ENCODE peak calls at places on chromosomes 16 and 17, in ten cellular contexts. G, V, S, A, Q, H, J, I, N and C are unnamed samples.

GRCh38 chr17:82297280-82297803 is 20.1 kb downstream of the CD7 start:
- DNase-seq in Q (peak; percentile 86), S (peak; percentile 77), J (peak; percentile 93), N (peak; percentile 98), H (no peak), V (peak; percentile 73), I (peak; percentile 97), A (peak; percentile 80), G (peak; percentile 97), C (peak; percentile 86)

GRCh38 chr17:78330570-78331224 is 29.2 kb downstream of the SOCS3 start:
- DNase-seq in S (no peak), V (no peak), H (no peak), A (no peak), Q (no peak), I (peak; percentile 48), J (peak; percentile 44), G (no peak), N (peak; percentile 86), C (no peak)

GRCh38 chr16:49952386-49952785 is 72.6 kb upstream of the CNEP1R1 start:
- DNase-seq in N (no peak), H (no peak), G (no peak), S (no peak), Q (no peak), I (no peak), A (no peak), V (no peak), J (no peak), C (no peak)

GRCh38 chr17:78929908-78930775 is 5.0 kb upstream of the TIMP2 start:
- DNase-seq in S (no peak), J (no peak), I (no peak), V (no peak), N (no peak), Q (peak; percentile 43), H (no peak), G (no peak), A (no peak), C (no peak)

GRCh38 chr16:58074657-58075056 is 49.1 kb downstream of the MMP15 start:
- DNase-seq in Q (no peak), J (no peak), A (no peak), I (no peak), H (no peak), N (no peak), S (no peak), V (no peak), G (no peak), C (no peak)

GRCh38 chr17:8799851-8800212 is 667 bp upstream of the MFSD6L start:
- DNase-seq in H (no peak), V (peak; percentile 41), S (no peak), J (no peak), A (no peak), N (no peak), G (no peak), Q (peak; percentile 39), I (no peak), C (no peak)

GRCh38 chr16:89815639-89816348 is 653 bp downstream of the FANCA start:
- DNase-seq in I (no peak), H (no peak), S (no peak), J (no peak), A (no peak), V (no peak), G (no peak), Q (no peak), N (no peak), C (no peak)

GRCh38 chr17:50203589-50204345 is 2.3 kb upstream of the COL1A1 start:
- DNase-seq in S (no peak), G (no peak), N (no peak), Q (no peak), J (peak; percentile 8), A (no peak), I (peak; percentile 80), V (no peak), H (no peak), C (no peak)

GRCh38 chr17:7613769-7614421 is 802 bp downstream of the FXR2 start:
- DNase-seq in H (no peak), I (no peak), N (no peak), A (no peak), S (no peak), V (no peak), G (no peak), Q (no peak), J (no peak), C (no peak)

GRCh38 chr17:7612294-7612640 is 2.4 kb downstream of the FXR2 start:
- DNase-seq in J (no peak), G (no peak), I (no peak), N (no peak), S (no peak), A (no peak), V (no peak), H (no peak), Q (no peak), C (no peak)

GRCh38 chr17:7615265-7615747 is 609 bp upstream of the FXR2 start:
- DNase-seq in H (no peak), S (no peak), V (no peak), I (no peak), A (no peak), N (no peak), Q (no peak), J (no peak), G (no peak), C (no peak)

GRCh38 chr17:7611635-7612293 is 2.9 kb downstream of the FXR2 start:
- DNase-seq in A (no peak), S (no peak), N (no peak), V (no peak), J (no peak), H (no peak), I (no peak), G (no peak), Q (no peak), C (no peak)

GRCh38 chr17:7614422-7615264 is at the start of gene FXR2:
- DNase-seq in A (peak; percentile 99), N (peak; percentile 100), H (peak; percentile 100), Q (peak; percentile 100), I (peak; percentile 100), G (peak; percentile 100), J (peak; percentile 100), S (peak; percentile 100), V (peak; percentile 100), C (peak; percentile 99)
- TF ChIP-seq POLR2A in A (peak; percentile 77), N (peak; percentile 97), H (peak; percentile 24), Q (peak; percentile 36), I (peak; percentile 95), G (peak; percentile 91), J (peak; percentile 71), S (peak; percentile 87), V (peak; percentile 69), C (peak; percentile 84)

GRCh38 chr17:66906321-66907278 is 57.9 kb upstream of the CACNG4 start:
- DNase-seq in G (peak; percentile 94), J (peak; percentile 83), N (peak; percentile 70), A (peak; percentile 78), Q (peak; percentile 93), S (peak; percentile 82), V (peak; percentile 89), H (peak; percentile 54), I (peak; percentile 71), C (peak; percentile 74)
- H3K27ac ChIP-seq in G (no peak overlapping the region), J (no peak overlapping the region), N (no peak overlapping the region), A (no peak overlapping the region), Q (no peak overlapping the region), S (no peak overlapping the region), V (no peak overlapping the region), H (no peak overlapping the region), I (no peak overlapping the region), C (no peak overlapping the region)

GRCh38 chr16:87880117-87880696 is 10.9 kb upstream of the SLC7A5 start:
- DNase-seq in G (no peak), Q (no peak), N (no peak), I (no peak), A (no peak), J (no peak), V (no peak), S (no peak), H (no peak), C (no peak)

GRCh38 chr16:87877942-87878507 is 8.7 kb upstream of the SLC7A5 start:
- DNase-seq in N (no peak), H (no peak), A (no peak), I (no peak), V (no peak), G (no peak), S (no peak), J (no peak), Q (no peak), C (no peak)

GRCh38 chr16:87882436-87883019 is 13.2 kb upstream of the SLC7A5 start:
- DNase-seq in V (no peak), H (no peak), Q (no peak), I (no peak), A (no peak), J (no peak), N (no peak), G (no peak), S (no peak), C (no peak)

GRCh38 chr16:87881327-87882200 is 12.3 kb upstream of the SLC7A5 start:
- DNase-seq in N (no peak), V (no peak), Q (peak; percentile 60), G (no peak), H (no peak), A (no peak), J (no peak), I (no peak), S (no peak), C (no peak)

GRCh38 chr16:87878704-87879103 is 9.4 kb upstream of the SLC7A5 start:
- DNase-seq in Q (no peak), G (no peak), A (no peak), H (no peak), J (no peak), S (no peak), N (no peak), I (no peak), V (no peak), C (no peak)
- TF ChIP-seq POLR2A in Q (no peak), G (no peak), A (no peak), H (no peak), J (no peak), S (no peak), N (no peak), I (no peak), V (no peak), C (no peak)

GRCh38 chr17:59300941-59301340 is 30.5 kb upstream of the YPEL2 start:
- DNase-seq in S (no peak), A (no peak), G (no peak), H (no peak), V (no peak), J (no peak), I (no peak), N (no peak), Q (no peak), C (no peak)

GRCh38 chr17:59292174-59292523 is 39.3 kb upstream of the YPEL2 start:
- DNase-seq in Q (no peak), G (peak; percentile 21), H (no peak), S (no peak), N (no peak), A (no peak), V (no peak), I (no peak), J (no peak), C (no peak)

GRCh38 chr17:59299400-59300092 is 31.9 kb upstream of the YPEL2 start:
- DNase-seq in H (no peak), J (no peak), Q (no peak), S (no peak), A (no peak), N (no peak), G (no peak), I (no peak), V (no peak), C (no peak)

GRCh38 chr17:59298512-59298911 is 32.9 kb upstream of the YPEL2 start:
- DNase-seq in Q (no peak), I (no peak), N (no peak), H (no peak), J (no peak), S (no peak), G (no peak), A (no peak), V (no peak), C (no peak)

DNA sequence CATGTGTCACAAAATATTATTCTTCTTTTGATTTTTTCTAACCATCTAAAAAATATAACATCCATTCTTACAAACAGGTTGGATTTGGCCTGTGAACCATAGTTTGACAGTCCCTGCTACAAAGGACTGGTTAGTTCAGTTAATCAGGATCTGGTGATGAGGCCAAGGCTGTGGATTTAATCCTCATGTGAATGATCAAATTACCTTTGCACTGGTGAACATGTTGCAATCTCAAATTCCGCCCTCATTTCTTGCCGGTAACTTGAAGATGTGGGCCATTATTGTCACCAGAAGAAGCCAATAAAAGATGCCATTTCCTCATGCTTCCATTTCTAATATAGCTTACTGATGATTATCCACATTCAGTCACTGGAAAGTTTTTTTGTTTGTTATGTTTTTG is 35.3 kb upstream of the YPEL2 start:
- DNase-seq in S (no peak), I (no peak), A (no peak), H (no peak), V (no peak), Q (no peak), G (no peak), N (peak; percentile 34), J (no peak), C (no peak)
- H3K27ac ChIP-seq in S (peak overlapping the region; percentile 48), I (no peak overlapping the region), A (no peak overlapping the region), H (no peak overlapping the region), V (peak overlapping the region; percentile 91), Q (no peak overlapping the region), G (no peak overlapping the region), N (peak overlapping the region; percentile 72), J (peak overlapping the region; percentile 70), C (no peak overlapping the region)